ENCODE peak calls at places on chromosomes 13 and 19, in four cellular contexts. B, S, F and K are unnamed samples.

GRCh38 chr19:41521860-41522555 is 54.0 kb upstream of the CEACAM21 start:
- DNase-seq in S (peak; percentile 40), B (no peak), F (peak; percentile 51), K (no peak)

GRCh38 chr13:30865131-30866009 is 40.7 kb upstream of the MEDAG start:
- DNase-seq in S (peak; percentile 70), B (peak; percentile 87), F (peak; percentile 80), K (peak; percentile 91)

GRCh38 chr13:36329355-36329754 is 16.8 kb downstream of the SPART start:
- DNase-seq in S (no peak), B (no peak), F (no peak), K (no peak)

GRCh38 chr13:42048323-42048624 is 174 bp upstream of the DGKH start:
- DNase-seq in B (no peak), F (no peak), S (no peak), K (no peak)

GRCh38 chr13:24012648-24013047 is 115.3 kb upstream of the C1QTNF9B start:
- DNase-seq in S (no peak), F (no peak), B (no peak), K (no peak)

GRCh38 chr19:31325342-31325741 is 23.9 kb downstream of the TSHZ3 start:
- DNase-seq in B (no peak), F (no peak), S (no peak), K (no peak)

GRCh38 chr19:41869374-41869955 is 7.6 kb upstream of the CD79A start:
- DNase-seq in S (no peak), F (no peak), B (no peak), K (no peak)

GRCh38 chr19:40754611-40755247 is 3.7 kb downstream of the SNRPA start:
- DNase-seq in B (no peak), S (no peak), F (no peak), K (no peak)

GRCh38 chr13:75299913-75300862 is 181.8 kb downstream of the TBC1D4 start:
- DNase-seq in S (no peak), B (no peak), F (peak; percentile 3), K (no peak)

GRCh38 chr13:46773556-46773955 is 23.4 kb downstream of the ESD start:
- DNase-seq in B (no peak), S (no peak), F (no peak), K (no peak)

GRCh38 chr13:42873081-42873480 is 91.7 kb downstream of the FAM216B start:
- DNase-seq in S (no peak), B (no peak), F (no peak), K (no peak)

GRCh38 chr13:95100525-95101121 is 200.6 kb downstream of the ABCC4 start:
- DNase-seq in B (no peak), S (no peak), F (no peak), K (no peak)

GRCh38 chr13:98888890-98889279 is 89.0 kb downstream of the DOCK9 start:
- DNase-seq in S (no peak), B (no peak), F (no peak), K (no peak)

GRCh38 chr19:1241417-1242095 is at the start of gene ATP5F1D:
- DNase-seq in F (peak; percentile 93), B (peak; percentile 97), S (peak; percentile 96), K (peak; percentile 98)

GRCh38 chr13:23991119-23991518 is 93.8 kb upstream of the C1QTNF9B start:
- DNase-seq in S (no peak), B (no peak), F (no peak), K (no peak)

GRCh38 chr13:102847272-102848234 is 1.7 kb downstream of the ERCC5 start:
- DNase-seq in S (no peak), B (no peak), F (peak; percentile 17), K (no peak)

GRCh38 chr13:25886438-25887214 is 165.2 kb downstream of the SHISA2 start:
- DNase-seq in B (no peak), S (no peak), F (no peak), K (no peak)

GRCh38 chr13:90272356-90272755 is 1075.1 kb upstream of the MIR17HG start:
- DNase-seq in F (no peak), B (no peak), S (no peak), K (no peak)

GRCh38 chr19:49559928-49560327 is 20.4 kb downstream of the NOSIP start:
- DNase-seq in F (no peak), S (peak; percentile 34), B (no peak), K (no peak)

GRCh38 chr13:58953638-58954037 is 1210.1 kb downstream of the DIAPH3 start:
- DNase-seq in F (no peak), B (no peak), S (no peak), K (no peak)

GRCh38 chr19:29606420-29606747 is 301 bp downstream of the POP4 start:
- DNase-seq in B (no peak), F (no peak), S (no peak), K (no peak)

GRCh38 chr13:62793850-62794249 is 1378.2 kb upstream of the PCDH20 start:
- DNase-seq in S (no peak), F (no peak), B (no peak), K (no peak)

GRCh38 chr19:8571006-8571411 is 6.2 kb downstream of the MYO1F start:
- DNase-seq in S (no peak), F (no peak), B (peak; percentile 74), K (no peak)

GRCh38 chr13:37446503-37446902 is 152.1 kb downstream of the POSTN start:
- DNase-seq in B (peak; percentile 54), F (no peak), S (no peak), K (no peak)

GRCh38 chr19:10418281-10419199 is 1.8 kb upstream of the PDE4A start:
- DNase-seq in F (peak; percentile 56), S (no peak), B (no peak), K (no peak)

GRCh38 chr13:97353927-97354326 is 80.0 kb upstream of the RAP2A start:
- DNase-seq in B (no peak), F (no peak), S (no peak), K (no peak)

GRCh38 chr19:50835785-50836542 is 2.6 kb upstream of the KLK15 start:
- DNase-seq in B (peak; percentile 69), F (peak; percentile 96), S (peak; percentile 74), K (no peak)

GRCh38 chr13:29676941-29677452 is 81.5 kb upstream of the SLC7A1 start:
- DNase-seq in S (no peak), B (no peak), F (no peak), K (no peak)

GRCh38 chr13:34816543-34816942 is 125.5 kb upstream of the NBEA start:
- DNase-seq in S (no peak), F (no peak), B (no peak), K (no peak)

GRCh38 chr19:49772850-49773432 is 6.1 kb downstream of the AP2A1 start:
- DNase-seq in S (no peak), F (no peak), B (no peak), K (no peak)

GRCh38 chr19:33177417-33177976 is 16.6 kb upstream of the LRP3 start:
- DNase-seq in F (peak; percentile 77), B (no peak), S (no peak), K (no peak)

DNA sequence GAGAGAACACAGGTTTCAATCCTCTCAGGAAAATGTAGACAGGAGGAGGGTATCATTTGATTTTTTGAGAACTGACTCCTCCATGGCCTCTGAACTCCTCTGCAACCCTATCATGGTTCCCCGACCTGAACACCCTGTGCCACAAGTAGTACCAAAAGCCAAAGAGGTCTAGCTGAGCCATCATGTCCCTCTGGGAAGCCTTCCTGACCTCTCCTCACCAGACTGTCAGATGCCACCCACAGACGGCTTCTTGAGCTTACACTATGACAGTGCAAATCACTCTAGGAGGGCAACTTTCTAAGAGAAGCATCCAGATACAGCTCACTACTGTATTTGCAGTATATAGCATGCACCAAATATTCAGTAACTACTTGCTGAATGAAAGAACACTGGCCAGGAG is 3.7 kb downstream of the HNRNPL start:
- DNase-seq in F (no peak), B (peak; percentile 8), S (no peak), K (no peak)
- H3K36me3 ChIP-seq in F (peaks cover 62% of the 10 kb centered on the region), B (no peaks in the 10 kb centered on the region), S (peaks cover 68% of the 10 kb centered on the region), K (peaks cover 68% of the 10 kb centered on the region)

DNA sequence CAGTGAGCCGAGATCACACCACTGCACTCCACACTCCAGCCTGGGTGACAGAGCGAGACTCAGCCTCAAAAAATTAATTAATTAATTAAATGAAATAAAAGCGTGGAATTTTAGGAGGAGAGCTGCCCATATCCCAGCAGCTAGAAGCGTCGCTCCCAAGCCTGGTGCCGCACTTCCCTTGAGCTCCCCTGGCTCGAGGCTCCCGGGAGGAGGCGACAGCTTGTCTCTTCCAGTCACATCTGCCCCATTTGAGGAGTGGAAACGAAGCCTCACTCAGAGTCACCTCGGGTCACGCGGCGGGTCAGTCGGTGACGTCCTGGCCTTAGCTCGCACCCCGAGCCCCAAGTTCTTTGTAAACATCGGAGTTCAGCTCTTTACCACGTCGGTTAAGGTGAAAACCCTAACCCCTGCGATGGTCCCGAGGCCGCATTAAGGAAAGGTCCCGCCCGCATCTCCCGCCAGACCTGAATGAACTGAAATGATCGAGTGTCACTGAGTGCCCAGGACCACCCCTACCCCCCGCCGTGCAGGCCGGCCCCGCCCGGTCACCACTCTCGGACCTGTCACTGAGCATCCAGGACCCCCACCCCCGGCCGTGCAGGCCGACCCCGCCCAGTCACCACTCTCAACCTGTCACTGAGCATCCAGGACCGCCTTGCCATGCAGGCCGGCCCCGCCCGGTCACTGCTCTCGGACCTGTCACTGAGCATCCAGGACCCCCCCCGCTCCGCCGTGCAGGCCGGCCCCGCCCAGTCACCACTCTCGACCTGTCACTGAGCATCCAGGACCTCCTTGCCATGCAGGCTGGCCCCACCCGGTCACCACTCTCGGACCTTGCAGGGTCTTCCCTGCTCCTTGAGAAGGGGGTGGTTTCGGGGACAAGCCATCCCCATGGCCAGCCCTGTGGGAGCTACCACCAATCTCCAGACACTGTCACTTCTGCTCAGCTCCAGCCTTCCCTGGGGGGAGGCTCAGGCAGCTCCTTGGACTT is 176.9 kb downstream of the KDM4B start:
- DNase-seq in F (no peak), B (peak; percentile 50), S (peak; percentile 12), K (no peak)
- H3K36me3 ChIP-seq in F (peaks cover 38% of the 10 kb centered on the region), B (no peaks in the 10 kb centered on the region), S (peaks cover 86% of the 10 kb centered on the region), K (peaks cover 72% of the 10 kb centered on the region)

DNA sequence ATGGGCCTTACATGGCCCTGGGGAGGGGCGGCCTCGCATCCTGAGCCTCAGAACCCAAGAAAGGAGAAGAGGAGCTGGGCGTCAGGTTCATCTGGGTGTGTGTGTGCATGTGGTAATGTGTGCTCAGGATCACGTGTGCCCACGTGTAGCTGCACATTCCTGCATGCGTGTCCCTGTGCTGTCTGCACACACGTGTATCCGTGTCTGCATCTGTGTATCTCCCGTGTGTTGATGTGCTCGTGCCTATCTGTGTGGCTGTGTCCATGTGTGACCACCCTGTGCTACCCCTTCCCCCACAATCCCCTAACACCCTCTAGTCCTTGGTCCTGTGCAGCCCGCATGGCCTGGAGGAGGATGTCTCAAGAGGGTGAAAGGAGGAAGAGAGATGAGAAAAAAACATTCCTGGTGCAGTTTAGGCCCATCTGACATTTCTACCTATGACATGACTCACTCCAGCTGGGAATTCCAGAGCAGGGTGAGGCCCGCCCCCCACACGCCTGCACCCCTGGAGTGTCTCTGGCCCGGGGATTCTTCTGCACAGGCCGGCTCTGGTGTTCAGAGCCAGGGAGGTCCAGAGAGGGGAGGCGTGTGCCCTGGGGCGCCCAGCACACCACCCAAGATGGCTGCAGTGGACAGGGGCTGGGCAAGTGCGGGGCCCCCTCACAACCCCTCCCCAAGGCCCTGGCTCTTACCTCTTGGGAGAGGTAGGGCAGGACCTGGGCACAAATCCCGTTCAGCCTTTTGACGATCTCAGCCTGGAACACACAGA is 7.1 kb downstream of the TLE5 start:
- DNase-seq in S (no peak), B (no peak), F (no peak), K (no peak)
- H3K36me3 ChIP-seq in S (peaks cover 75% of the 10 kb centered on the region), B (peaks cover 2% of the 10 kb centered on the region), F (peaks cover 54% of the 10 kb centered on the region), K (peaks cover 55% of the 10 kb centered on the region)

GRCh38 chr13:48235100-48235813 is 2.3 kb downstream of the ITM2B start:
- DNase-seq in S (no peak), F (peak; percentile 56), B (no peak), K (no peak)

GRCh38 chr13:48235814-48236135 is 2.8 kb downstream of the ITM2B start:
- DNase-seq in B (no peak), F (no peak), S (no peak), K (no peak)

GRCh38 chr13:48233886-48234488 is 981 bp downstream of the ITM2B start:
- DNase-seq in B (no peak), S (no peak), F (no peak), K (no peak)

GRCh38 chr13:48234652-48235099 is 1.7 kb downstream of the ITM2B start:
- DNase-seq in F (no peak), B (no peak), S (no peak), K (no peak)

GRCh38 chr13:48236528-48237353 is 3.7 kb downstream of the ITM2B start:
- DNase-seq in S (no peak), B (no peak), F (no peak), K (no peak)
- H3K36me3 ChIP-seq in S (peaks cover 15% of the 10 kb centered on the region), B (no peaks in the 10 kb centered on the region), F (peaks cover 2% of the 10 kb centered on the region), K (peaks cover 11% of the 10 kb centered on the region)